ENCODE peak calls at places on chromosomes 7 and 10, in eight cellular contexts. W is astrocyte, N is fibroblast of lung, D is stomach, E is SK-N-SH, F is HCT116, O is Peyer's patch, U is lower lobe of right lung. J is an unnamed sample.

GRCh38 chr7:73647725-73648592 is 19.7 kb upstream of the VPS37D start:
- DNase-seq in W (no peak), N (no peak), D (peak; percentile 28), E (peak; percentile 87), F (no peak), O (no peak), U (no peak), J (no peak)

GRCh38 chr7:115086146-115086841 is 164.4 kb downstream of the MDFIC start:
- DNase-seq in W (no peak), N (no peak), D (no peak), E (no peak), F (no peak), O (no peak), U (no peak), J (no peak)

GRCh38 chr10:4073912-4074311 is 288.9 kb upstream of the KLF6 start:
- DNase-seq in W (peak; percentile 81), N (peak; percentile 87), D (no peak), E (peak; percentile 10), F (no peak), O (no peak), U (no peak), J (no peak)

GRCh38 chr10:32142646-32143045 is 86.4 kb upstream of the KIF5B start:
- DNase-seq in W (peak; percentile 36), N (peak; percentile 52), D (no peak), E (no peak), F (no peak), O (no peak), U (no peak), J (no peak)

GRCh38 chr10:124994573-124995473 is 52.9 kb downstream of the ZRANB1 start:
- DNase-seq in W (no peak), N (no peak), D (peak; percentile 25), E (no peak), F (no peak), O (no peak), U (peak; percentile 43), J (no peak)

GRCh38 chr7:2508327-2509231 is 11.0 kb upstream of the LFNG start:
- DNase-seq in W (no peak), N (no peak), D (no peak), E (no peak), F (no peak), O (peak; percentile 94), U (peak; percentile 86), J (no peak)

GRCh38 chr7:339062-339342 is 49.0 kb downstream of the FOXL3 start:
- DNase-seq in W (no peak), N (no peak), D (no peak), E (no peak), F (no peak), O (no peak), U (no peak), J (no peak)

GRCh38 chr10:72173267-72173634 is 42.6 kb upstream of the ANAPC16 start:
- DNase-seq in W (no peak), N (no peak), D (no peak), E (no peak), F (no peak), O (no peak), U (no peak), J (no peak)

GRCh38 chr10:120897343-120897742 is 46.2 kb downstream of the WDR11 start:
- DNase-seq in W (no peak), N (no peak), D (no peak), E (no peak), F (no peak), O (no peak), U (no peak), J (no peak)

GRCh38 chr7:112866424-112866823 is 76.2 kb upstream of the TMEM168 start:
- DNase-seq in W (no peak), N (no peak), D (no peak), E (no peak), F (no peak), O (no peak), U (no peak), J (no peak)

GRCh38 chr10:3887885-3888476 is 103.0 kb upstream of the KLF6 start:
- DNase-seq in W (peak; percentile 95), N (peak; percentile 95), D (no peak), E (no peak), F (no peak), O (no peak), U (no peak), J (no peak)

GRCh38 chr10:5566606-5567005 is 41.8 kb downstream of the CALML3 start:
- DNase-seq in W (no peak), N (peak; percentile 43), D (no peak), E (no peak), F (no peak), O (no peak), U (no peak), J (no peak)

GRCh38 chr7:17991866-17992648 is 35.6 kb downstream of the PRPS1L1 start:
- DNase-seq in W (no peak), N (no peak), D (no peak), E (no peak), F (no peak), O (no peak), U (no peak), J (no peak)

GRCh38 chr10:794382-794956 is 105.0 kb upstream of the DIP2C start:
- DNase-seq in W (no peak), N (no peak), D (no peak), E (peak; percentile 22), F (no peak), O (no peak), U (no peak), J (no peak)

GRCh38 chr7:117645456-117646181 is 165.8 kb downstream of the CFTR start:
- DNase-seq in W (peak; percentile 89), N (peak; percentile 90), D (no peak), E (no peak), F (no peak), O (no peak), U (no peak), J (no peak)

GRCh38 chr7:33698006-33698405 is 207.3 kb upstream of the BMPER start:
- DNase-seq in W (no peak), N (no peak), D (no peak), E (no peak), F (no peak), O (no peak), U (no peak), J (no peak)

DNA sequence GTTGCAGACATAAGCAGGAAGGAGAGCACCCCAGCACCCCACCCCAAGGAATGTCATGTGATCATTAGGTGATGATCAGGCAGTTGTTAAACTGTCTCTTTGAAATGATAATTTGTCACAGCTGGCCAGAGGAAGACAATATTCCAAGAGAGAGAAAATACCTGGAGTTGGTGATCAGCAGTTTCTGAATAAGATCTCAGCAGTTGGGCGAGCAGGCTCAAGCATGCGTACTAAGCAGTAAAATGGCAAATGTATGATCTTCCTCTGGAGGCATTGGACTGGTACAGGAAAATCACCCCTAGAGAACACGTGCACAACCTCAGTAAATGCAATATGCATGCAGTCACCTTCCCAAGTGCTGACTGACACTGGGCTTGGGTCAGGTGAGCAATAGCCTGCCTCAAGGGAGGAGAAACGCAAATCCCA is 250.1 kb upstream of the MBL2 start:
- DNase-seq in W (no peak), N (no peak), D (no peak), E (no peak), F (no peak), O (no peak), U (no peak), J (no peak)
- H3K27ac ChIP-seq in W (no peak overlapping the region), N (no peak overlapping the region), D (no peak overlapping the region), E (no peak overlapping the region), F (no peak overlapping the region), O (no peak overlapping the region), U (no peak overlapping the region), J (no peak overlapping the region)

GRCh38 chr7:77783111-77783510 is 15.1 kb downstream of the TMEM60 start:
- DNase-seq in W (peak; percentile 33), N (peak; percentile 42), D (no peak), E (no peak), F (no peak), O (no peak), U (no peak), J (no peak)
- TF ChIP-seq CTCF in W (no peak), N (no peak), D (no peak), E (no peak), F (no peak), O (no peak), U (no peak), J (no peak)

DNA sequence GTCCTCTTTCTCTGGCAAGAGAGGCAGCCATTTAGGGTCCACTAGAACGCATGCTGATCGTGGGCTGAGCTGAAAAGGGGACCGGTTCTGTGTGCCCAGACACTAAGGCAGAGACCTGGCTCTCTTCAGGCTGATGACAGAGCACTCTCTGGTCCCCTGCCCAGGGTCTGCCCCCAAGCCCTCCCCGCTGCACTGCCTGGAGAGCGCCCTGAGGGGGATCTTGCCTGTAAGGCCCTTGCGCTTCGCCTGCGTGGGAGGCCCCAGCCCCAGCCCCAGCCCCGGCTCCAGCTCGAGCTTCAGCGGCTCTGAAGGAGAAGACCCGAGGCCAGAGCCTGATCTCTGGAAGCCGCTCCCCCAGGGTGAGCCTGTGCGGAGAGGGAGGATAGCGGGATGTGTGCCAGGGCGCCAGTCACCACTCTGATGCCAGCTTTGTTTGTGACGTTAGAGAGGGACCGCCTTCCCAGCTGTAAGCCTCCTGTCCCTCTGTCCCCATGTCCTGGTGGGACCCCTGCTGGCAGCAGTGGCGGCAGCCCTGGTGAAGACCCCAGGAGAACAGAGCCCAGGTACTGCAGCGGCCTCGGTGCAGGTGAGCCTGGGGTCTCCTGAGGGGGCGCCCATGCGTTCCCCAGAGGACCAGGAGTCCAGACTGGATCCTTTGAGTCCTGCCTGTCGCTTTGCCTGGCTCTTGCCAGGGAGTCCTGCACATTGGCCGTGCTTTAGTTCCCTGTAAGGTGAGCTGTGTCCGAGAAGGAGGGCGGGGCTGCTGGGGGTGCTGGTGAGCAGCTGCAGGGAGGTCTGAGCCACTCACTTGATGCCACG is 43.2 kb downstream of the ZNF467 start:
- DNase-seq in W (no peak), N (no peak), D (no peak), E (peak; percentile 50), F (no peak), O (no peak), U (peak; percentile 41), J (no peak)
- H3K36me3 ChIP-seq in W (peaks cover 6% of the 10 kb centered on the region), N (peaks cover 5% of the 10 kb centered on the region), D (peaks cover 95% of the 10 kb centered on the region), E (no peaks in the 10 kb centered on the region), F (no peaks in the 10 kb centered on the region), O (no peaks in the 10 kb centered on the region), U (peaks cover 81% of the 10 kb centered on the region), J (peaks cover 6% of the 10 kb centered on the region)

DNA sequence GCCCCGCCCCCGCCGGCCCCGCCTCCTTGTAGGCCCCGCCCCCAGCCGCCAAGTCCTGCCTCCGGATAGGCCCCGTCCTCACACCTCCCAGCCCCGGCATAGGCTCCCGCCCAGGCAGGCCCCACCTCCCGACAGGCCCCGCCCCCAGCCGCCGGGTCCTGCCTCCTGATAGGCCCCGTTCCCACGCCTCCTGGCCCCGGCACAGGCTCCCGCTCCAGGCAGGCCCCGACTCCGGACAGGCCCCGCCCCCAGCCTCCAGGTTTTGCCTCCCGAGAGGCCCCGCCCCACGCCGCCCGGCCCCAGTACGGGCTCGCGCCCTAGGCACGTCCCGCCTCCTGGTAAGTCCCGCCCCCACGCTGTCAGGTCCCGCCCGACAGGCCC is 232 bp upstream of the MICALL2 start:
- DNase-seq in W (peak; percentile 89), N (peak; percentile 97), D (peak; percentile 100), E (peak; percentile 100), F (peak; percentile 95), O (peak; percentile 97), U (peak; percentile 100), J (peak; percentile 95)
- H3K27ac ChIP-seq in W (no peak overlapping the region), N (no peak overlapping the region), D (peak overlapping the region; percentile 87), E (peak overlapping the region; percentile 96), F (no peak overlapping the region), O (peak overlapping the region; percentile 96), U (peak overlapping the region; percentile 80), J (peak overlapping the region; percentile 88)

J was measured in esophagus squamous epithelium.